ENCODE peak calls at places on chromosomes 7 and 10, in seven cellular contexts. B is fibroblast of pulmonary artery; U is mammary epithelial cell; C is hepatocyte; Y is CD8-positive, alpha-beta T cell; X is suprapubic skin; V is GM12878. O is an unnamed sample.

GRCh38 chr7:141674702-141675101 is 27.3 kb downstream of the DENND11 start:
- DNase-seq in V (no peak), C (no peak), Y (no peak), B (no peak), U (no peak), X (no peak), O (no peak)

GRCh38 chr7:84822941-84823510 is 363.8 kb downstream of the SEMA3D start:
- DNase-seq in U (no peak), X (no peak), C (no peak), Y (no peak), V (no peak), B (no peak), O (no peak)

GRCh38 chr10:74071151-74071550 is 73.2 kb downstream of the VCL start:
- DNase-seq in U (no peak), Y (no peak), B (peak; percentile 82), X (no peak), C (no peak), V (no peak), O (no peak)

GRCh38 chr7:84136336-84136735 is 58.3 kb downstream of the SEMA3A start:
- DNase-seq in B (no peak), X (no peak), V (no peak), C (no peak), Y (no peak), U (no peak), O (no peak)

GRCh38 chr7:27952393-27953290 is 212.7 kb downstream of the TAX1BP1 start:
- DNase-seq in V (no peak), C (no peak), U (no peak), Y (no peak), B (peak; percentile 21), X (no peak), O (no peak)

GRCh38 chr7:110071219-110071618 is 1019.7 kb upstream of the LRRN3 start:
- DNase-seq in U (no peak), X (no peak), V (no peak), B (no peak), Y (no peak), C (no peak), O (no peak)

GRCh38 chr10:60148266-60148840 is 241.3 kb downstream of the ANK3 start:
- DNase-seq in V (no peak), Y (no peak), B (peak; percentile 91), X (no peak), C (peak; percentile 78), U (peak; percentile 73), O (peak; percentile 86)

GRCh38 chr10:50582061-50582460 is 41.7 kb downstream of the SGMS1 start:
- DNase-seq in V (no peak), Y (no peak), B (no peak), U (no peak), X (no peak), C (no peak), O (no peak)

GRCh38 chr10:106981461-106981850 is 183.1 kb downstream of the SORCS1 start:
- DNase-seq in V (no peak), U (no peak), C (no peak), Y (no peak), B (no peak), X (no peak), O (no peak)

GRCh38 chr10:31999261-31999660 is 57.0 kb downstream of the KIF5B start:
- DNase-seq in U (no peak), X (no peak), V (no peak), Y (no peak), B (no peak), C (no peak), O (no peak)

GRCh38 chr7:43591551-43592180 is 8.8 kb downstream of the STK17A start:
- DNase-seq in C (no peak), V (no peak), U (peak; percentile 73), X (no peak), B (peak; percentile 28), Y (no peak), O (no peak)

GRCh38 chr7:2380461-2380860 is 22.9 kb upstream of the CHST12 start:
- DNase-seq in X (no peak), C (no peak), Y (no peak), U (no peak), V (no peak), B (no peak), O (no peak)

GRCh38 chr7:138868711-138869110 is 70.7 kb upstream of the ATP6V0A4 start:
- DNase-seq in X (no peak), B (no peak), V (no peak), U (no peak), C (no peak), Y (no peak), O (no peak)

GRCh38 chr7:47089068-47089417 is 492.9 kb downstream of the TNS3 start:
- DNase-seq in C (no peak), V (no peak), X (no peak), U (no peak), B (no peak), Y (no peak), O (no peak)
- TF ChIP-seq CTCF in C (no peak), V (no peak), X (no peak), U (no peak), B (no peak), Y (peak; percentile 24), O (no peak)

DNA sequence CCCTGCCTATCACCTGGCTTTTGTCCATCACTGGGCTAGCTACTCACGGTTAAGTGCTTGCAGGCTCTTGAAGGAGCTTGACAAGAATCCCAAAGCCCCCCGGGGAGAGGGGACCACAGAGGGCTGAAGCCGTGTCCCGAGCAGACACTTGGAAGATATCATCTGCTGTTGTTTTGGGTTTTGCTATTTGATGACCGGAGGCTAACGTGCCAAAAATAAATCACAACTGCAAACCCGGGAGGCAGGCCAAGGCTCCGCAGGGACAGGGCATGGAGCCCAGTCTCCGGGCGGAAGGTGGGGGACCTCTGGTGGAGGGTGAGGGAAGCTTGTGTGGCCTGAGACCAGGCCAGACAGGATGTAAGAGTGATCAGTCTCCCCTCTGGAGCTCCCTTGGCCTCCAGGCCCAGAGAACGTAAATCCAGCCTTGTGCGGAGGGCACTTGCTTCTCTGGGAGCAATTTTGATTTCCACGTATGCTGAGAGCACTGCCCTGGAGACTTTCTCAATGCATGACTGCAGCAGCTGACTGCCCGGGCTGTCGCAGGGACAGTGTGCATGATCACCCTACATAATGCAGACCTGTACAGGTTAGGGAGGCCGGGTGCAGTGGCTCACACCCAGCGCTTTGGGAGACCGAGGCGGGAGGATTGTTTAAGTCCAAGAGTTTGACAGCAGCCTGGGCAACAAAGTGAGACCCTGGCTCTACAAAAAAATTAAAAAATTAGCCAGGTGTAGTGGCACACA is at the start of gene PHKG1:
- DNase-seq in U (peak; percentile 42), B (peak; percentile 87), Y (no peak), C (no peak), X (peak; percentile 86), V (no peak), O (peak; percentile 84)
- H3K4me3 ChIP-seq in U (no peak within 1 kb of the TSS), B (no peak within 1 kb of the TSS), Y (no peak within 1 kb of the TSS), C (no peak within 1 kb of the TSS), X (peak within 1 kb of the TSS; percentile 18), V (no peak within 1 kb of the TSS), O (peak within 1 kb of the TSS; percentile 21)

GRCh38 chr7:91248996-91249395 is 15.2 kb upstream of the FZD1 start:
- DNase-seq in B (no peak), Y (no peak), U (peak; percentile 30), C (no peak), V (no peak), X (no peak), O (no peak)

GRCh38 chr7:91243591-91244368 is 20.5 kb upstream of the FZD1 start:
- DNase-seq in B (no peak), X (no peak), C (no peak), V (no peak), Y (no peak), U (no peak), O (no peak)

GRCh38 chr7:91249506-91250233 is 14.6 kb upstream of the FZD1 start:
- DNase-seq in B (peak; percentile 73), C (no peak), Y (no peak), X (no peak), V (no peak), U (peak; percentile 84), O (no peak)

GRCh38 chr7:91250706-91251105 is 13.5 kb upstream of the FZD1 start:
- DNase-seq in C (no peak), Y (no peak), B (no peak), X (no peak), U (no peak), V (no peak), O (no peak)

GRCh38 chr7:91247497-91247896 is 16.7 kb upstream of the FZD1 start:
- DNase-seq in C (no peak), U (no peak), X (no peak), V (no peak), Y (no peak), B (no peak), O (no peak)
- TF ChIP-seq CTCF in C (no peak), U (no peak), X (no peak), V (no peak), Y (no peak), B (no peak), O (no peak)

GRCh38 chr10:103584216-103585010 is 90.9 kb downstream of the NEURL1 start:
- DNase-seq in Y (peak; percentile 57), C (no peak), X (no peak), V (no peak), U (no peak), B (no peak), O (no peak)
- H3K4me3 ChIP-seq in Y (peak overlapping the region; percentile 76), C (no peak overlapping the region), X (peak overlapping the region; percentile 55), V (peak overlapping the region; percentile 55), U (no peak overlapping the region), B (no peak overlapping the region), O (no peak overlapping the region)

GRCh38 chr7:75995052-75995471 is 667 bp upstream of the TMEM120A start:
- DNase-seq in Y (no peak), X (no peak), V (no peak), C (no peak), U (no peak), B (no peak), O (no peak)

GRCh38 chr7:75995996-75996395 is 1.6 kb upstream of the TMEM120A start:
- DNase-seq in U (no peak), C (no peak), B (no peak), X (no peak), V (no peak), Y (no peak), O (no peak)

GRCh38 chr7:76000566-76000965 is 6.2 kb upstream of the TMEM120A start:
- DNase-seq in V (no peak), B (no peak), U (no peak), Y (no peak), C (no peak), X (no peak), O (no peak)

GRCh38 chr7:75996476-75996875 is 2.1 kb upstream of the TMEM120A start:
- DNase-seq in U (no peak), V (no peak), C (no peak), B (no peak), X (no peak), Y (no peak), O (no peak)

DNA sequence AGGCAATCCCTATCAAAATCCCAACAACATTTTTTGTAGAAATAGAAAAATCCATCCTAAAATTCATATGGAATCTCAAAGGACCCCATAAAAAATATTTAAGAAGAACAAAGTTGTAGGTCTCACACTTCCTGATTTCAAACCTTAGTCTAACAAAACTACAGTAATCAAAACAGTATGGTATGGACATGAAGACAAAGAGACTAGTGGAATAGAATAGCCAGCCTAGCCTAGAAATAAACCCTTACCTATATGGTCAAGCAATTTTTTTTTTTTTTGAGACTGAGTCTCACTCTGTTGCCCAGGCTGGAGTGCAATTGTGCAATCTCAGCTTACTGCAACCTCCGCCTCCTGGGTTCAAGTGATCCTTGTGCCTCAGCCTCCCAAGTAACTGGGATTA is 3.6 kb upstream of the TMEM120A start:
- DNase-seq in U (no peak), B (no peak), V (no peak), Y (no peak), X (no peak), C (no peak), O (no peak)
- TF ChIP-seq CTCF in U (no peak), B (no peak), V (no peak), Y (no peak), X (no peak), C (no peak), O (no peak)

O was measured in LNCaP clone FGC.